ENCODE peak calls at places on chromosomes 1 and 21, in seven cellular contexts. K, D, L, Q, C, J and S are unnamed samples. For H3K9me3, the result is how much of the 10 kb centered on the place peaks cover.

GRCh38 chr1:41425369-41425768 is 59.1 kb downstream of the EDN2 start:
- DNase-seq in D (no peak), Q (no peak), L (no peak), J (no peak), C (no peak), K (no peak), S (no peak)

GRCh38 chr1:7795406-7795805 is 11.3 kb downstream of the PER3 start:
- DNase-seq in D (no peak), J (no peak), K (no peak), Q (no peak), L (no peak), C (no peak), S (no peak)

GRCh38 chr1:212915245-212916091 is 34.9 kb upstream of the VASH2 start:
- DNase-seq in C (peak), K (no peak), J (peak), Q (no peak), D (no peak), L (peak), S (peak)

GRCh38 chr1:63984891-63985290 is 211.1 kb downstream of the ROR1 start:
- DNase-seq in L (no peak), K (no peak), D (no peak), C (no peak), J (no peak), Q (no peak), S (no peak)

GRCh38 chr1:67170751-67171573 is 4.7 kb downstream of the IL23R start:
- DNase-seq in C (no peak), Q (no peak), L (no peak), J (no peak), K (no peak), D (no peak), S (no peak)

GRCh38 chr1:229105109-229105508 is 165.8 kb upstream of the RAB4A start:
- DNase-seq in K (no peak), J (no peak), Q (no peak), D (no peak), C (no peak), L (no peak), S (peak)

GRCh38 chr1:205976708-205977107 is 26.5 kb downstream of the RAB7B start:
- DNase-seq in C (peak), D (no peak), Q (no peak), J (peak), K (peak), L (peak), S (no peak)

GRCh38 chr1:84480658-84481057 is 1.6 kb downstream of the RPF1 start:
- DNase-seq in D (no peak), L (no peak), J (no peak), Q (no peak), C (no peak), K (no peak), S (no peak)

GRCh38 chr21:37041706-37042271 is 31.1 kb downstream of the PIGP start:
- DNase-seq in C (no peak), L (peak), D (no peak), J (no peak), K (no peak), Q (no peak), S (no peak)

GRCh38 chr1:82269466-82269865 is 468.7 kb downstream of the ADGRL2 start:
- DNase-seq in D (no peak), L (no peak), J (no peak), C (no peak), Q (no peak), K (no peak), S (no peak)

GRCh38 chr1:237386362-237387143 is 344.6 kb downstream of the RYR2 start:
- DNase-seq in L (no peak), C (no peak), D (no peak), J (no peak), Q (no peak), K (no peak), S (no peak)

GRCh38 chr1:234531181-234532132 is 52.5 kb upstream of the TARBP1 start:
- DNase-seq in Q (peak), C (peak), L (no peak), D (peak), K (peak), J (no peak), S (peak)

GRCh38 chr1:24093762-24094161 is 18.2 kb downstream of the MYOM3 start:
- DNase-seq in C (no peak), Q (no peak), K (no peak), J (no peak), D (no peak), L (no peak), S (no peak)

GRCh38 chr1:230002164-230002803 is 64.8 kb upstream of the GALNT2 start:
- DNase-seq in D (peak), J (no peak), Q (peak), C (peak), L (no peak), K (peak), S (peak)

GRCh38 chr1:41330588-41331545 is 30.4 kb upstream of the FOXO6 start:
- DNase-seq in J (no peak), K (no peak), L (peak), Q (no peak), D (no peak), C (no peak), S (no peak)

GRCh38 chr1:19208710-19209438 is 1.2 kb downstream of the UBR4 start:
- DNase-seq in K (no peak), D (no peak), Q (no peak), L (no peak), C (no peak), J (no peak), S (no peak)

GRCh38 chr1:64234714-64235113 is 31.3 kb downstream of the UBE2U start:
- DNase-seq in C (no peak), K (no peak), L (no peak), D (no peak), Q (no peak), J (no peak), S (no peak)

GRCh38 chr1:2160691-2161320 is 33.8 kb downstream of the FAAP20 start:
- DNase-seq in J (no peak), Q (no peak), K (no peak), D (no peak), L (no peak), C (no peak), S (no peak)

GRCh38 chr1:201212461-201213055 is 21.9 kb downstream of the IGFN1 start:
- DNase-seq in L (peak), J (no peak), D (no peak), C (no peak), Q (no peak), K (peak), S (no peak)

GRCh38 chr1:48677306-48678287 is 99.1 kb downstream of the BEND5 start:
- DNase-seq in Q (peak), K (peak), C (peak), D (peak), L (peak), J (peak), S (peak)

GRCh38 chr1:118159578-118159977 is 25.4 kb downstream of the SPAG17 start:
- DNase-seq in L (no peak), J (no peak), D (no peak), C (no peak), Q (no peak), K (no peak), S (no peak)

GRCh38 chr21:28737671-28738279 is 254.9 kb downstream of the LTN1 start:
- DNase-seq in J (no peak), Q (no peak), L (no peak), D (no peak), K (no peak), C (no peak), S (no peak)

GRCh38 chr21:15064576-15065380 is at the start of gene NRIP1:
- DNase-seq in C (peak), K (peak), D (peak), L (peak), J (peak), Q (peak), S (peak)

GRCh38 chr1:23169727-23170335 is 1.2 kb upstream of the LUZP1 start:
- DNase-seq in J (no peak), K (peak), Q (peak), L (no peak), D (peak), C (peak), S (peak)

GRCh38 chr1:1268284-1268682 is 5.4 kb downstream of the UBE2J2 start:
- DNase-seq in J (no peak), Q (no peak), C (no peak), D (no peak), K (no peak), L (no peak), S (no peak)

GRCh38 chr1:243447844-243448243 is 192.0 kb downstream of the SDCCAG8 start:
- DNase-seq in K (no peak), D (no peak), L (no peak), C (no peak), Q (no peak), J (no peak), S (no peak)

GRCh38 chr1:55043726-55044125 is 4.4 kb downstream of the PCSK9 start:
- DNase-seq in J (no peak), L (no peak), D (no peak), Q (no peak), C (no peak), K (no peak), S (peak)

GRCh38 chr1:25624155-25624554 is 7.6 kb downstream of the MAN1C1 start:
- DNase-seq in Q (no peak), C (no peak), J (no peak), D (no peak), L (no peak), K (no peak), S (no peak)

GRCh38 chr1:212514056-212514614 is 81.4 kb downstream of the NENF start:
- DNase-seq in D (no peak), K (no peak), Q (peak), L (no peak), C (peak), J (no peak), S (peak)

GRCh38 chr1:65992160-65993046 is 199.7 kb downstream of the PDE4B start:
- DNase-seq in Q (no peak), C (no peak), L (no peak), D (no peak), K (no peak), J (no peak), S (no peak)

GRCh38 chr1:178223289-178223688 is 129.4 kb downstream of the RASAL2 start:
- DNase-seq in K (no peak), Q (no peak), J (no peak), L (no peak), D (no peak), C (no peak), S (no peak)

GRCh38 chr1:247961796-247962195 is 3.2 kb upstream of the OR2AK2 start:
- DNase-seq in J (no peak), Q (no peak), K (no peak), D (no peak), C (no peak), L (no peak), S (no peak)

GRCh38 chr1:181802466-181802865 is 259.0 kb downstream of the ZNF648 start:
- DNase-seq in Q (no peak), D (no peak), C (no peak), L (no peak), K (no peak), J (no peak), S (no peak)

DNA sequence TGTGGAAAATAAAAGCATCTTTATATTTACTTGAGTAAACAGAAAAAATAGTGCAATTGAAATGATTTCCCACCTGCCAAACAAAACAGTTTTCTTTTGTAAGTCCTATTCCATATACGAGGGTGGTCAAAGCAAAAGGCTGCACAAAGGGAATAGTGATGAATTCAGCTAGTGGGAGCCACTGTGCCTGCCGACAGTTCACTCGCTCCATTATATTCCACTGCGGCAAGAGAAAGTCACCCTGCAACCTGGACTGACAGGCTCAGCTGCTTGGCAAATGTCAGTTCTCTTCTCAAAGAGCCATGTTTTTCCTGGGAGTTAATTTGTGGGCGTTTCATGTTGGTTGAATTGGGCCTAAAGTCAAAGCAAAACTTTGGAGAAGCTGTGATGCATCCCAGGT is 145.4 kb downstream of the LMO4 start:
- DNase-seq in J (no peak), D (no peak), K (no peak), Q (no peak), L (no peak), C (no peak), S (no peak)
- TF ChIP-seq CTCF in J (no peak), D (no peak), K (no peak), Q (no peak), L (no peak), C (no peak), S (no peak)

GRCh38 chr1:38030596-38031512 is 15.7 kb downstream of the POU3F1 start:
- DNase-seq in J (no peak), D (peak), K (no peak), L (no peak), C (no peak), Q (no peak), S (no peak)

GRCh38 chr1:38028671-38029070 is 16.1 kb downstream of the UTP11 start:
- DNase-seq in D (no peak), J (no peak), C (no peak), Q (no peak), K (peak), L (peak), S (no peak)

GRCh38 chr1:38029725-38030511 is 16.7 kb downstream of the POU3F1 start:
- DNase-seq in J (no peak), L (peak), K (peak), Q (peak), D (no peak), C (peak), S (no peak)

GRCh38 chr1:38028105-38028591 is 15.6 kb downstream of the UTP11 start:
- DNase-seq in D (no peak), C (no peak), J (no peak), L (peak), K (peak), Q (no peak), S (no peak)

GRCh38 chr1:38029081-38029681 is 16.6 kb downstream of the UTP11 start:
- DNase-seq in Q (no peak), L (peak), C (peak), D (no peak), J (no peak), K (peak), S (no peak)
- H3K4me3 ChIP-seq in Q (no peak), L (no peak), C (no peak), D (no peak), J (no peak), K (no peak), S (no peak)

DNA sequence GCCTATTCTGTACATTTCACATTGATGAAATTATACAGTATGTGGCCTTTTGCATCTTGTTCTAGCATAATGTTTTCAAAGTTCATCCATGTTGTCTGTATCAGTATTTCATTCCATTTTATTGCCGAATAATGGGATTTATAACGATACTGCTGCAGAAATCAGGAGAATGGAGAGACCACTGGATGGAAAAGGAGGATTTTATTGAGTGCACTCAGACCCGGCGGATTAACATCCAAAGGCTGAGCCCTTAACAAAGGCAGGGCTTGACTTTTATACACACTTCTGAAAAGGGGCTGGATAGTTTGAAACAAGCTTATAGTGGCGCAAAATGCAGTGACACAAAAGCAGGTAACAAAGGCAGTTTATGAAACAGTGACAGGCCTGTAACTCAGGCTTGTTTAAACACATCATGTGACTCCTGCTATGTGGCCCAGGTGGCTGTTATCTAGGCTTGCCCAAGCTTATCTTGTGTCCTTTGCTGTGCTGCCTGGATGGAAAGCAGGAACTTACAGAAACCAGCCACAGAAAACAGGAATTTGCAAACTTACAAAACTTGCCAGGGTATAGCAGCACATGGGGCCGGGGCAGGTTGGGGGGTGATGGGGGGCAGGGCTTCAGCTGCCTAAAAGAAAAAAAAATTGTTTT is 32.8 kb upstream of the KCNJ15 start:
- DNase-seq in D (no peak), C (no peak), L (peak), Q (no peak), J (peak), K (no peak), S (no peak)
- H3K9me3 ChIP-seq in D (under half), C (half or more), L (under half), Q (under half), J (under half), K (under half), S (under half)

GRCh38 chr1:154181944-154182341 is 10.0 kb downstream of the TPM3 start:
- DNase-seq in Q (no peak), D (no peak), C (no peak), K (no peak), L (no peak), J (no peak), S (no peak)

GRCh38 chr1:154186852-154187501 is 4.9 kb downstream of the TPM3 start:
- DNase-seq in Q (no peak), L (no peak), K (no peak), C (no peak), D (no peak), J (peak), S (no peak)

GRCh38 chr1:154183045-154183968 is 8.6 kb downstream of the TPM3 start:
- DNase-seq in Q (peak), D (peak), C (peak), J (peak), L (peak), K (peak), S (peak)

GRCh38 chr1:154182342-154183044 is 9.4 kb downstream of the TPM3 start:
- DNase-seq in C (peak), D (peak), J (peak), L (peak), K (peak), Q (peak), S (peak)

DNA sequence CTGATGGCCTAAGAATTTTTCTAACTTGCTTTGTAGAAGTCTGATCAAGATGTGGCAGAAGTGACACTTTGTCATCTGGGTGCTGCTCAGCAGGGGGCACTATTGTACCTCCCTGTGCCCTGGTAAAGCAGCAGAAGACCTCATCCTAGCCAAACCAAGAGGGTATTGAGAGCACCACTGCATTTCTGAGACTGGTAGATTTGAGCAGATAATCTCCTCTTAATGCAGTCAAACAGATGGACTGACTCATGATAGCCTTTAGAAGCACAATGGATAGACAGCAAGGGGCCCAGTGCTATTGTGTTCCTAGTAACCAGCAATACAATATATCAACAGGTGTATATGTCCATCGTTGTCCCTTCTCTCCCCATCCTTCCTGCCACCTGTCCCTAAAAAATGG is 5.7 kb downstream of the TPM3 start:
- DNase-seq in K (peak), L (peak), Q (peak), J (peak), C (no peak), D (no peak), S (peak)
- TF ChIP-seq CTCF in K (peak), L (peak), Q (peak), J (peak), C (peak), D (peak), S (peak)

GRCh38 chr1:4710592-4711190 is 56.3 kb downstream of the AJAP1 start:
- DNase-seq in Q (no peak), D (no peak), L (no peak), J (peak), C (no peak), K (no peak), S (no peak)
- H3K4me3 ChIP-seq in Q (no peak), D (no peak), L (no peak), J (no peak), C (no peak), K (no peak), S (no peak)

DNA sequence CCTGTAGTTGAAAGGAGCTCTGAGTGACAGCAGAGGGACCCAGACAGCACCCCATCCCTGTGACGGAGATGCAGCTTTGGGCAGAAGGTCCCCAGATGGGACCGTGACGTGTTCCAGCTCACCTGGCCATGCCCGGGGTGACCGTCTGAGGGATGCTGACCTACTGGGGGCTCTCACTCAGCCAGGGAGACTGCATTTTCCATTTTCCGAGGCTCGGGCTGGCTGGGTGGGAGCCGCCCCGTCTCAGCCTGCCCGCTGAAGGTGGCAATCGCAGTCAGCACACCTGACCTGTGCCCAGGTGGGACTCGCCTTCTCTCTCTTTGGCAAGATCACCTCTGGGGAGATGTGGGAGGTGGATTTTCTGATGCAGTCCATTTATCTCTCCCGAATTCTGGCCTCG is 127.2 kb downstream of the AJAP1 start:
- DNase-seq in J (no peak), K (no peak), C (no peak), Q (no peak), L (no peak), D (no peak), S (no peak)
- H3K9me3 ChIP-seq in J (under half), K (under half), C (under half), Q (under half), L (under half), D (under half), S (under half)

GRCh38 chr1:215926670-215927069 is 359.6 kb downstream of the KCTD3 start:
- DNase-seq in Q (no peak), K (no peak), L (no peak), J (no peak), C (no peak), D (no peak), S (no peak)
- TF ChIP-seq CTCF in Q (no peak), K (no peak), L (no peak), J (no peak), C (no peak), D (no peak), S (no peak)